ENCODE peak calls at places on chromosomes 7 and 10, in nine cellular contexts. One of them, this sample, is unnamed.

GRCh38 chr7:88545663-88546062 is 213.8 kb upstream of the ZNF804B start:
- DNase-seq in NCI-H1417: no peak
- DNase-seq in Peyer's patch: no peak
- DNase-seq in NCI-H345: no peak
- DNase-seq in upper lobe of right lung: no peak
- DNase-seq in NCI-H1092 treated with DMSO at 0.1 percent for 48 hours: no peak
- DNase-seq in T follicular helper cell: no peak
- DNase-seq in keratinocyte: no peak
- DNase-seq in NCI-H460: no peak
- DNase-seq in this sample: no peak

GRCh38 chr10:50540069-50540825 is 83.5 kb downstream of the SGMS1 start:
- DNase-seq in NCI-H1417: no peak
- DNase-seq in upper lobe of right lung: no peak
- DNase-seq in keratinocyte: no peak
- DNase-seq in NCI-H1092 treated with DMSO at 0.1 percent for 48 hours: no peak
- DNase-seq in NCI-H460: no peak
- DNase-seq in NCI-H345: no peak
- DNase-seq in T follicular helper cell: no peak
- DNase-seq in Peyer's patch: no peak
- DNase-seq in this sample: no peak

GRCh38 chr7:140440593-140440992 is 36.7 kb downstream of the RAB19 start:
- DNase-seq in NCI-H460: no peak
- DNase-seq in Peyer's patch: no peak
- DNase-seq in T follicular helper cell: no peak
- DNase-seq in keratinocyte: no peak
- DNase-seq in NCI-H1417: no peak
- DNase-seq in upper lobe of right lung: no peak
- DNase-seq in NCI-H1092 treated with DMSO at 0.1 percent for 48 hours: no peak
- DNase-seq in NCI-H345: no peak
- DNase-seq in this sample: no peak

GRCh38 chr10:94223702-94224370 is 138.9 kb downstream of the NOC3L start:
- DNase-seq in NCI-H1417: no peak
- DNase-seq in NCI-H1092 treated with DMSO at 0.1 percent for 48 hours: no peak
- DNase-seq in Peyer's patch: no peak
- DNase-seq in NCI-H460: no peak
- DNase-seq in keratinocyte: no peak
- DNase-seq in NCI-H345: no peak
- DNase-seq in T follicular helper cell: no peak
- DNase-seq in upper lobe of right lung: no peak
- DNase-seq in this sample: no peak

GRCh38 chr7:133730360-133730759 is 396.8 kb upstream of the LRGUK start:
- DNase-seq in Peyer's patch: no peak
- DNase-seq in upper lobe of right lung: no peak
- DNase-seq in NCI-H460: no peak
- DNase-seq in NCI-H1417: no peak
- DNase-seq in NCI-H1092 treated with DMSO at 0.1 percent for 48 hours: no peak
- DNase-seq in T follicular helper cell: no peak
- DNase-seq in keratinocyte: no peak
- DNase-seq in NCI-H345: no peak
- DNase-seq in this sample: no peak

GRCh38 chr7:105015631-105015965 is 1.6 kb downstream of the KMT2E start:
- DNase-seq in NCI-H1092 treated with DMSO at 0.1 percent for 48 hours: peak; percentile 60
- DNase-seq in Peyer's patch: no peak
- DNase-seq in NCI-H460: no peak
- DNase-seq in NCI-H345: peak; percentile 38
- DNase-seq in keratinocyte: no peak
- DNase-seq in NCI-H1417: peak; percentile 69
- DNase-seq in upper lobe of right lung: no peak
- DNase-seq in T follicular helper cell: no peak
- DNase-seq in this sample: peak; percentile 46

GRCh38 chr7:17526621-17527020 is 228.2 kb downstream of the AHR start:
- DNase-seq in NCI-H1417: no peak
- DNase-seq in T follicular helper cell: no peak
- DNase-seq in NCI-H460: no peak
- DNase-seq in keratinocyte: no peak
- DNase-seq in NCI-H1092 treated with DMSO at 0.1 percent for 48 hours: no peak
- DNase-seq in NCI-H345: no peak
- DNase-seq in Peyer's patch: no peak
- DNase-seq in upper lobe of right lung: no peak
- DNase-seq in this sample: no peak

GRCh38 chr7:144761493-144761892 is 74.4 kb downstream of the TPK1 start:
- DNase-seq in keratinocyte: no peak
- DNase-seq in NCI-H1092 treated with DMSO at 0.1 percent for 48 hours: no peak
- DNase-seq in T follicular helper cell: no peak
- DNase-seq in NCI-H460: no peak
- DNase-seq in upper lobe of right lung: no peak
- DNase-seq in Peyer's patch: no peak
- DNase-seq in NCI-H1417: no peak
- DNase-seq in NCI-H345: no peak
- DNase-seq in this sample: no peak

GRCh38 chr10:128059915-128060314 is 66.3 kb downstream of the MKI67 start:
- DNase-seq in NCI-H345: no peak
- DNase-seq in Peyer's patch: no peak
- DNase-seq in keratinocyte: no peak
- DNase-seq in NCI-H460: no peak
- DNase-seq in NCI-H1417: no peak
- DNase-seq in upper lobe of right lung: no peak
- DNase-seq in NCI-H1092 treated with DMSO at 0.1 percent for 48 hours: no peak
- DNase-seq in T follicular helper cell: no peak
- DNase-seq in this sample: no peak

GRCh38 chr10:93893646-93894515 is at the start of gene SLC35G1:
- DNase-seq in NCI-H460: peak; percentile 69
- DNase-seq in NCI-H1092 treated with DMSO at 0.1 percent for 48 hours: peak; percentile 62
- DNase-seq in NCI-H1417: peak; percentile 76
- DNase-seq in T follicular helper cell: peak; percentile 51
- DNase-seq in NCI-H345: peak; percentile 74
- DNase-seq in upper lobe of right lung: peak; percentile 87
- DNase-seq in keratinocyte: peak; percentile 11
- DNase-seq in Peyer's patch: peak; percentile 83
- DNase-seq in this sample: peak; percentile 42

GRCh38 chr10:51010977-51011376 is 63.3 kb upstream of the PRKG1 start:
- DNase-seq in NCI-H1092 treated with DMSO at 0.1 percent for 48 hours: no peak
- DNase-seq in T follicular helper cell: no peak
- DNase-seq in NCI-H460: peak; percentile 39
- DNase-seq in keratinocyte: no peak
- DNase-seq in upper lobe of right lung: no peak
- DNase-seq in NCI-H1417: no peak
- DNase-seq in Peyer's patch: no peak
- DNase-seq in NCI-H345: peak; percentile 18
- DNase-seq in this sample: peak; percentile 5

GRCh38 chr10:71367279-71367678 is 29.4 kb upstream of the CDH23 start:
- DNase-seq in NCI-H460: no peak
- DNase-seq in T follicular helper cell: no peak
- DNase-seq in Peyer's patch: no peak
- DNase-seq in upper lobe of right lung: peak; percentile 77
- DNase-seq in NCI-H1417: no peak
- DNase-seq in keratinocyte: no peak
- DNase-seq in NCI-H1092 treated with DMSO at 0.1 percent for 48 hours: no peak
- DNase-seq in NCI-H345: no peak
- DNase-seq in this sample: no peak

This sample was measured in NCI-H1694 treated with DMSO at 0.1 percent for 48 hours.